ENCODE peak calls at places on chromosome 17, in ten cellular contexts. Y is thoracic aorta; U is non-pigmented ciliary epithelial cell; A is germinal center; F is sigmoid colon; X is stimulated activated CD8-positive, alpha-beta memory T cell treated with anti-CD3 and anti-CD28 coated beads, Interleukin-4, amount 100 ng/mL, for 24 hours; L is AG04450; N is astrocyte of the hippocampus; T is naive thymus-derived CD8-positive, alpha-beta T cell; J is cortex of kidney. I is an unnamed sample.

GRCh38 chr17:50468120-50469004 is at the start of gene CHAD:
- DNase-seq in T (no peak), F (peak), U (no peak), J (no peak), L (no peak), Y (no peak), N (peak), X (no peak), A (no peak), I (no peak)

GRCh38 chr17:43864161-43864706 is 17.3 kb downstream of the CD300LG start:
- DNase-seq in N (no peak), L (no peak), J (no peak), T (no peak), F (no peak), U (no peak), Y (no peak), A (no peak), X (no peak), I (no peak)

GRCh38 chr17:49980703-49981197 is 11.8 kb downstream of the DLX4 start:
- DNase-seq in L (no peak), F (no peak), T (no peak), Y (no peak), A (no peak), N (no peak), X (no peak), J (no peak), U (no peak), I (no peak)

GRCh38 chr17:66829883-66830282 is 5.0 kb upstream of the CACNG5 start:
- DNase-seq in A (no peak), Y (no peak), N (no peak), X (no peak), U (no peak), L (no peak), F (peak), J (no peak), T (no peak), I (peak)

GRCh38 chr17:61411114-61411943 is 11.7 kb downstream of the TBX2 start:
- DNase-seq in U (no peak), N (peak), J (no peak), Y (no peak), X (no peak), T (peak), F (peak), L (no peak), A (no peak), I (no peak)

GRCh38 chr17:71975331-71975801 is 145.5 kb upstream of the SOX9 start:
- DNase-seq in X (no peak), Y (peak), L (peak), F (peak), T (no peak), A (no peak), U (no peak), N (peak), J (no peak), I (no peak)

GRCh38 chr17:44220211-44221071 is 966 bp upstream of the UBTF start:
- DNase-seq in L (no peak), X (no peak), U (no peak), A (peak), N (peak), J (no peak), Y (no peak), F (peak), T (peak), I (peak)

GRCh38 chr17:43368740-43369506 is 29.9 kb upstream of the ARL4D start:
- DNase-seq in Y (peak), F (peak), J (no peak), L (no peak), A (peak), T (peak), N (peak), X (no peak), U (no peak), I (peak)

GRCh38 chr17:71392715-71393567 is 727.9 kb upstream of the SOX9 start:
- DNase-seq in A (no peak), U (no peak), X (no peak), Y (no peak), N (peak), F (no peak), T (no peak), L (no peak), J (no peak), I (no peak)

GRCh38 chr17:80319262-80319998 is 58.8 kb downstream of the RNF213 start:
- DNase-seq in T (no peak), U (no peak), A (no peak), J (no peak), X (no peak), F (no peak), Y (no peak), N (no peak), L (no peak), I (no peak)

GRCh38 chr17:40558300-40558584 is 7.0 kb downstream of the CCR7 start:
- DNase-seq in N (no peak), Y (no peak), J (no peak), U (no peak), F (no peak), L (no peak), X (no peak), A (no peak), T (no peak), I (no peak)

GRCh38 chr17:13601776-13602551 is at the start of gene HS3ST3A1:
- DNase-seq in F (peak), Y (no peak), T (no peak), X (no peak), U (no peak), L (peak), N (peak), A (no peak), J (no peak), I (peak)

GRCh38 chr17:82248815-82249638 is 20.2 kb downstream of the SLC16A3 start:
- DNase-seq in X (no peak), A (no peak), T (no peak), F (no peak), U (no peak), Y (no peak), J (no peak), N (no peak), L (no peak), I (no peak)

GRCh38 chr17:2062571-2063183 is 7.8 kb downstream of the HIC1 start:
- DNase-seq in F (peak), U (no peak), N (peak), J (no peak), A (no peak), T (peak), X (no peak), L (no peak), Y (no peak), I (no peak)

GRCh38 chr17:76384987-76385891 is 830 bp downstream of the SPHK1 start:
- DNase-seq in F (peak), T (no peak), X (no peak), A (no peak), N (peak), J (no peak), Y (no peak), L (no peak), U (no peak), I (no peak)

GRCh38 chr17:42548070-42548837 is 4.5 kb upstream of the HSD17B1 start:
- DNase-seq in X (peak), F (no peak), Y (no peak), J (no peak), L (no peak), T (peak), A (peak), U (no peak), N (peak), I (no peak)

GRCh38 chr17:21756856-21757619 is 64.7 kb downstream of the KCNJ18 start:
- DNase-seq in U (no peak), L (no peak), Y (no peak), F (no peak), X (no peak), J (no peak), A (no peak), T (no peak), N (no peak), I (no peak)